ENCODE peak calls at places on chromosomes 5 and 9, in four cellular contexts. T is cardiac muscle cell, Q is astrocyte, H is upper lobe of right lung. I is an unnamed sample.

GRCh38 chr5:159156839-159157238 is 52.5 kb downstream of the RNF145 start:
- DNase-seq in T (peak; percentile 82), Q (peak; percentile 47), H (no peak), I (no peak)

GRCh38 chr9:69120380-69121154 is 53.5 kb upstream of the TJP2 start:
- DNase-seq in H (peak; percentile 90), T (no peak), Q (no peak), I (no peak)

GRCh38 chr9:122053546-122053945 is 39.6 kb downstream of the TTLL11 start:
- DNase-seq in Q (no peak), H (no peak), T (no peak), I (no peak)

GRCh38 chr5:134432174-134432573 is 20.5 kb upstream of the CDKN2AIPNL start:
- DNase-seq in H (no peak), T (no peak), Q (no peak), I (no peak)

GRCh38 chr5:179486596-179487051 is 63.7 kb upstream of the RUFY1 start:
- DNase-seq in H (no peak), Q (no peak), T (peak; percentile 72), I (no peak)

GRCh38 chr5:130164966-130165365 is 260.7 kb downstream of the CHSY3 start:
- DNase-seq in T (no peak), H (no peak), Q (peak; percentile 27), I (no peak)

GRCh38 chr9:124122813-124123462 is 111.4 kb downstream of the LHX2 start:
- DNase-seq in H (no peak), T (no peak), Q (no peak), I (no peak)

GRCh38 chr5:127292030-127292735 is 1.6 kb downstream of the MEGF10 start:
- DNase-seq in T (no peak), H (no peak), Q (no peak), I (no peak)

GRCh38 chr5:142856269-142856668 is 86.1 kb downstream of the ARHGAP26 start:
- DNase-seq in T (no peak), H (no peak), Q (no peak), I (no peak)

GRCh38 chr5:44001675-44002380 is 387.4 kb downstream of the FGF10 start:
- DNase-seq in H (no peak), Q (no peak), T (no peak), I (no peak)

GRCh38 chr9:346114-346513 is 131.4 kb downstream of the DOCK8 start:
- DNase-seq in H (no peak), T (no peak), Q (no peak), I (no peak)

GRCh38 chr5:178104492-178104891 is 8.8 kb upstream of the N4BP3 start:
- DNase-seq in H (no peak), T (no peak), Q (no peak), I (no peak)

GRCh38 chr5:60473654-60474053 is 226.3 kb downstream of the DEPDC1B start:
- DNase-seq in Q (no peak), T (no peak), H (no peak), I (no peak)

GRCh38 chr9:86795861-86796497 is 151.3 kb downstream of the GAS1 start:
- DNase-seq in H (no peak), T (no peak), Q (peak; percentile 60), I (no peak)

GRCh38 chr5:150656191-150657132 is 4.6 kb upstream of the MYOZ3 start:
- DNase-seq in Q (no peak), T (peak; percentile 85), H (peak; percentile 87), I (peak; percentile 84)

GRCh38 chr5:132670218-132670617 is 3.6 kb upstream of the IL4 start:
- DNase-seq in Q (no peak), T (no peak), H (no peak), I (no peak)

GRCh38 chr5:150263801-150264621 is 25.6 kb downstream of the CAMK2A start:
- DNase-seq in H (no peak), T (peak; percentile 60), Q (peak; percentile 89), I (no peak)

GRCh38 chr5:151517122-151517920 is 69.9 kb downstream of the SLC36A1 start:
- DNase-seq in H (no peak), Q (no peak), T (no peak), I (no peak)

GRCh38 chr9:17472126-17472525 is 106.7 kb upstream of the SH3GL2 start:
- DNase-seq in H (no peak), Q (peak; percentile 21), T (no peak), I (no peak)

GRCh38 chr9:100577776-100578448 is at the start of gene CAVIN4:
- DNase-seq in T (no peak), Q (peak; percentile 92), H (no peak), I (no peak)

GRCh38 chr9:14722391-14723035 is at the start of gene CER1:
- DNase-seq in Q (no peak), H (no peak), T (no peak), I (no peak)

GRCh38 chr9:109035684-109036423 is 22.6 kb upstream of the CTNNAL1 start:
- DNase-seq in Q (peak; percentile 92), H (no peak), T (no peak), I (no peak)

GRCh38 chr9:100639851-100640250 is 62.0 kb downstream of the CAVIN4 start:
- DNase-seq in H (no peak), Q (no peak), T (peak; percentile 23), I (no peak)

GRCh38 chr5:78496373-78496772 is 136.0 kb downstream of the SCAMP1 start:
- DNase-seq in T (no peak), H (no peak), Q (no peak), I (no peak)

GRCh38 chr9:89664010-89664409 is 59.2 kb downstream of the GADD45G start:
- DNase-seq in Q (no peak), H (no peak), T (no peak), I (no peak)

GRCh38 chr5:68279960-68280359 is 64.4 kb downstream of the PIK3R1 start:
- DNase-seq in Q (no peak), T (no peak), H (no peak), I (no peak)

GRCh38 chr9:118957585-118957984 is 411.6 kb downstream of the BRINP1 start:
- DNase-seq in Q (peak; percentile 31), H (no peak), T (no peak), I (no peak)

GRCh38 chr9:133347515-133347984 is 381 bp downstream of the MED22 start:
- DNase-seq in H (peak; percentile 76), T (peak; percentile 65), Q (no peak), I (no peak)

GRCh38 chr9:114087721-114088120 is 9.6 kb upstream of the AMBP start:
- DNase-seq in H (no peak), T (no peak), Q (no peak), I (no peak)

GRCh38 chr5:71475788-71476384 is 20.4 kb downstream of the BDP1 start:
- DNase-seq in H (no peak), T (peak; percentile 30), Q (peak; percentile 3), I (no peak)

GRCh38 chr5:124444147-124444775 is 302.2 kb downstream of the ZNF608 start:
- DNase-seq in T (peak; percentile 87), H (no peak), Q (no peak), I (no peak)

GRCh38 chr9:115063058-115063850 is 54.7 kb downstream of the TNC start:
- DNase-seq in H (no peak), Q (peak; percentile 65), T (no peak), I (no peak)

GRCh38 chr5:113660848-113661247 is 147.4 kb downstream of the YTHDC2 start:
- DNase-seq in T (no peak), H (no peak), Q (no peak), I (no peak)

DNA sequence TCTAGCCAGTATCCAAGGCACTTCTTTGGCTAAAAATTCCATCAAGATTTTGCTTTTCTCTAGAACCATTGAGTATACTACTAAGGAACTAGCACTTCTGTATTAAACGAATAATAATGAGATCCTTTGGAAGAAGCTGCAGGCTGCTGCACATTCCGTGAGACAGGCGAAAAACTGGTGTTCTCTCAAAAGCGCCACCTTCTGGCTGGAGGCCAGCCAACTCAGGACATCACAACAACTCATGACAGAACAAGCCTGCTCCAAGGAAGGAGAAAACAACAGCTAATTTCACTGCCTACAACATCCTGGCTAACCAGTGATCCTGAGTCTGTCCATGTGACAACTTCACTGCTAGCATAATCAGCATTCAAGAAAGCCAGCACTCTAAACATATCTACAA is 150.4 kb downstream of the YTHDC2 start:
- DNase-seq in T (peak; percentile 11), Q (no peak), H (no peak), I (no peak)
- TF ChIP-seq CTCF in T (peak; percentile 45), Q (peak; percentile 11), H (peak; percentile 26), I (no peak)

GRCh38 chr9:99001892-99002291 is 58.2 kb downstream of the COL15A1 start:
- DNase-seq in H (no peak), T (no peak), Q (no peak), I (no peak)

GRCh38 chr9:98998441-98999151 is 54.9 kb downstream of the COL15A1 start:
- DNase-seq in Q (peak; percentile 21), T (peak; percentile 77), H (peak; percentile 88), I (peak; percentile 57)

GRCh38 chr9:98997580-98997979 is 53.9 kb downstream of the COL15A1 start:
- DNase-seq in Q (peak; percentile 55), T (peak; percentile 50), H (no peak), I (no peak)

GRCh38 chr9:99000480-99001395 is 57.0 kb downstream of the COL15A1 start:
- DNase-seq in Q (peak; percentile 68), T (peak; percentile 71), H (no peak), I (no peak)

DNA sequence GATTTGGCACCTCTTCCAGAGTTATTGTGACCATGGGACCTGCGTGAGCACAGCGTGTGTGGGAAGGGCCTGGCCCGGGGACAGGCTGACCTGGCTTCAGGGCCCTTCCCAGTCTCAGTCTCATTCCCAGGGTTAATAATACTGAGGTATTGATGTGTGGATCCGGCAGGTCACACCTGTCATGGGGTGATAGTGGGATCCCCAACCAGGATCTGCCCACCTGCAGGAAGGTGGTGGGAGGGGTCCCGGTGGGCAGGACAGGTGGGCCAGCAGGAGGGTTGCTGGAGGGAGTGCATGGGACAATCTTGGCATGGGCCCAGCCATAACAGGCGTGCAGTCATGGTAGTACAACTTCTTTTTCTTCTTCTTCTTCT is 55.4 kb downstream of the COL15A1 start:
- DNase-seq in T (no peak), Q (no peak), H (no peak), I (no peak)
- TF ChIP-seq CTCF in T (no peak), Q (no peak), H (no peak), I (no peak)

GRCh38 chr5:488241-488640 is 36.0 kb downstream of the SLC9A3 start:
- DNase-seq in T (no peak), H (no peak), Q (no peak), I (no peak)

GRCh38 chr5:490116-491094 is 33.8 kb downstream of the SLC9A3 start:
- DNase-seq in Q (no peak), T (no peak), H (no peak), I (no peak)

GRCh38 chr5:491119-491855 is 33.0 kb downstream of the SLC9A3 start:
- DNase-seq in T (no peak), Q (no peak), H (no peak), I (no peak)

GRCh38 chr5:489689-490080 is 34.6 kb downstream of the SLC9A3 start:
- DNase-seq in H (no peak), Q (no peak), T (no peak), I (no peak)

GRCh38 chr5:488744-489688 is 35.2 kb downstream of the SLC9A3 start:
- DNase-seq in H (no peak), Q (no peak), T (peak; percentile 48), I (no peak)
- TF ChIP-seq CTCF in H (no peak), Q (no peak), T (no peak), I (no peak)

GRCh38 chr9:35667939-35668338 is 2.9 kb upstream of the ARHGEF39 start:
- DNase-seq in Q (no peak), H (no peak), T (no peak), I (no peak)

GRCh38 chr9:35664531-35665470 is at the start of gene ARHGEF39:
- DNase-seq in Q (peak; percentile 45), T (peak; percentile 90), H (peak; percentile 91), I (peak; percentile 60)

GRCh38 chr9:35666547-35666946 is 1.6 kb upstream of the ARHGEF39 start:
- DNase-seq in H (no peak), T (no peak), Q (no peak), I (no peak)

GRCh38 chr9:35666045-35666444 is 1.1 kb upstream of the ARHGEF39 start:
- DNase-seq in Q (peak; percentile 16), T (no peak), H (no peak), I (no peak)

GRCh38 chr9:35665471-35665818 is 450 bp upstream of the ARHGEF39 start:
- DNase-seq in H (no peak), Q (no peak), T (no peak), I (no peak)
- TF ChIP-seq CTCF in H (no peak), Q (no peak), T (no peak), I (no peak)